ENCODE peak calls at places on chromosomes 5 and 9, in seven cellular contexts. A is HCT116, M is SK-N-SH, B is H1, W is K562, Z is HepG2, U is GM12878. N is an unnamed sample.

GRCh38 chr5:95924720-95925119 is 36.9 kb downstream of the ELL2 start:
- DNase-seq in A (no peak), M (no peak), B (no peak), W (no peak), Z (peak), U (no peak), N (peak)

GRCh38 chr9:133727277-133727875 is 10.8 kb downstream of the SARDH start:
- DNase-seq in A (no peak), M (peak), B (no peak), W (no peak), Z (no peak), U (no peak), N (no peak)

GRCh38 chr5:68261174-68262021 is 45.8 kb downstream of the PIK3R1 start:
- DNase-seq in A (no peak), M (no peak), B (no peak), W (no peak), Z (no peak), U (no peak), N (no peak)

GRCh38 chr5:54329731-54330709 is 19.6 kb upstream of the ARL15 start:
- DNase-seq in A (no peak), M (no peak), B (no peak), W (no peak), Z (no peak), U (no peak), N (peak)

GRCh38 chr9:114462791-114463190 is 42.5 kb downstream of the WHRN start:
- DNase-seq in A (no peak), M (no peak), B (no peak), W (no peak), Z (no peak), U (no peak), N (no peak)

GRCh38 chr9:90012825-90013425 is 408.1 kb downstream of the GADD45G start:
- DNase-seq in A (no peak), M (no peak), B (no peak), W (no peak), Z (no peak), U (no peak), N (no peak)

GRCh38 chr9:29176786-29177185 is 1603.5 kb upstream of the C9orf72 start:
- DNase-seq in A (no peak), M (no peak), B (no peak), W (no peak), Z (no peak), U (no peak), N (no peak)

GRCh38 chr9:117587263-117587662 is 116.9 kb upstream of the TLR4 start:
- DNase-seq in A (no peak), M (no peak), B (no peak), W (no peak), Z (no peak), U (no peak), N (no peak)

GRCh38 chr5:140588311-140589070 is 23.9 kb downstream of the SLC35A4 start:
- DNase-seq in A (no peak), M (no peak), B (no peak), W (no peak), Z (no peak), U (no peak), N (no peak)

GRCh38 chr9:96080364-96080763 is 204.9 kb downstream of the ERCC6L2 start:
- DNase-seq in A (peak), M (no peak), B (no peak), W (no peak), Z (no peak), U (no peak), N (no peak)

GRCh38 chr9:122029898-122030297 is 63.2 kb downstream of the TTLL11 start:
- DNase-seq in A (no peak), M (no peak), B (no peak), W (no peak), Z (peak), U (no peak), N (peak)

GRCh38 chr9:116156621-116157314 is 3.2 kb downstream of the PAPPA start:
- DNase-seq in A (no peak), M (peak), B (peak), W (no peak), Z (no peak), U (no peak), N (peak)

GRCh38 chr5:107672212-107673105 is 1.7 kb upstream of the EFNA5 start:
- DNase-seq in A (peak), M (peak), B (peak), W (peak), Z (peak), U (no peak), N (peak)

GRCh38 chr5:84016090-84016489 is 295.4 kb upstream of the HAPLN1 start:
- DNase-seq in A (no peak), M (no peak), B (no peak), W (no peak), Z (no peak), U (no peak), N (no peak)

GRCh38 chr5:116663081-116663480 is 88.5 kb upstream of the SEMA6A start:
- DNase-seq in A (no peak), M (no peak), B (no peak), W (no peak), Z (no peak), U (no peak), N (no peak)

GRCh38 chr9:137480686-137481683 is 21.9 kb upstream of the NSMF start:
- DNase-seq in A (no peak), M (no peak), B (no peak), W (no peak), Z (no peak), U (no peak), N (no peak)

GRCh38 chr5:9545301-9545958 is 445 bp downstream of the SEMA5A start:
- DNase-seq in A (no peak), M (peak), B (no peak), W (no peak), Z (no peak), U (no peak), N (no peak)

DNA sequence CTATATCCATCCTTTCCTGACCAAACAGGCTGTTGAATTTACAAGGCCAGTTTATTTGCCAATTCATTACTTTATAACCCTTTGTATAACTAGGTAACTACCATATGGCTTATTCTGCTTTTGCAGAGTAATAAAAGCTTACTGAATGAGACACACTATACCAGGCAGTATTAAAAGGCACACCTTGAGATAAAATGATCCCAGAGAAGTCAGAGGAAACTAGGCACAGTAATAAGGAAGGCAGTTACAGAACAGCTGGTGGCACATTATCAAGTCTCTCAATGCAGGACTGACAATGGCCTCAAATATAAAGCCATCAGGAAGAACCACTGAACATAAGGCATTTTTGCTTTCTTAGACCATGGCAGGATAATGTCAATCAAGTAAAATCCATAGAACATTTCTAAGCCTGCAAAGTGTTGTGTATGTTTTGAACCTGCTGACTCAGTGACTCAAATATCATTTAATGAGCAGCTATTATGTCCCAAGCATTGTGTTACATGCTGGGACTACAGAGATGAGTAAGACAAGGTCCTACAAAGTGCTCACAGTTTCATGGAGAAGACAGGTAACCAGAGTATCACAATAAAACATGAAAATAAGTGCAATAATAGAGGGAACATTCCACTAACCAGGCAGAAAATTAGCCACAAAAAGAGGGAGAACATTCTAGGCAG is 52.5 kb downstream of the OXCT1 start:
- DNase-seq in A (no peak), M (no peak), B (no peak), W (no peak), Z (no peak), U (no peak), N (no peak)
- TF ChIP-seq JUND in A (no peak), M (no peak), B (no peak), W (no peak), Z (no peak), U (no peak), N (no peak)

GRCh38 chr5:74259572-74259971 is 381.0 kb downstream of the ENC1 start:
- DNase-seq in A (no peak), M (no peak), B (no peak), W (no peak), Z (no peak), U (no peak), N (no peak)

GRCh38 chr5:74266836-74267235 is 373.7 kb downstream of the ENC1 start:
- DNase-seq in A (no peak), M (no peak), B (no peak), W (no peak), Z (no peak), U (no peak), N (no peak)

GRCh38 chr5:74266132-74266531 is 374.4 kb downstream of the ENC1 start:
- DNase-seq in A (no peak), M (no peak), B (no peak), W (no peak), Z (peak), U (no peak), N (no peak)

GRCh38 chr5:74261906-74262305 is 378.6 kb downstream of the ENC1 start:
- DNase-seq in A (no peak), M (no peak), B (no peak), W (no peak), Z (no peak), U (no peak), N (no peak)

GRCh38 chr5:74262810-74263209 is 377.7 kb downstream of the ENC1 start:
- DNase-seq in A (no peak), M (no peak), B (no peak), W (no peak), Z (no peak), U (no peak), N (no peak)
- TF ChIP-seq JUND in A (no peak), M (no peak), B (no peak), W (no peak), Z (no peak), U (no peak), N (no peak)

GRCh38 chr9:98989036-98990000 is 45.6 kb downstream of the COL15A1 start:
- DNase-seq in A (peak), M (no peak), B (no peak), W (no peak), Z (peak), U (peak), N (no peak)
- TF ChIP-seq JUND in A (no peak), M (peak), B (no peak), W (no peak), Z (no peak), U (no peak), N (no peak)

GRCh38 chr9:124776952-124777645 is at the start of gene OLFML2A:
- DNase-seq in A (no peak), M (peak), B (peak), W (peak), Z (no peak), U (no peak), N (peak)
- TF ChIP-seq JUND in A (no peak), M (no peak), B (no peak), W (no peak), Z (no peak), U (no peak), N (no peak)